ENCODE peak calls at places on chromosomes 3 and 15, in eight cellular contexts. One of them, this sample, is unnamed.

GRCh38 chr15:74950078-74951000 is 6.2 kb downstream of the RPP25 start:
- DNase-seq in cardiac septum: no peak
- DNase-seq in NCI-H1417 treated with DMSO at 0.1 percent for 48 hours: peak; percentile 46
- DNase-seq in NCI-H1436 treated with DMSO at 0.1 percent for 48 hours: peak; percentile 39
- DNase-seq in posterior cingulate gyrus: no peak
- DNase-seq in fibroblast of mammary gland: peak; percentile 70
- DNase-seq in left lung: peak; percentile 53
- DNase-seq in HL-60: peak; percentile 79
- DNase-seq in this sample: no peak

GRCh38 chr3:125959317-125960065 is 9.5 kb upstream of the ROPN1B start:
- DNase-seq in NCI-H1417 treated with DMSO at 0.1 percent for 48 hours: no peak
- DNase-seq in posterior cingulate gyrus: no peak
- DNase-seq in left lung: no peak
- DNase-seq in cardiac septum: no peak
- DNase-seq in fibroblast of mammary gland: no peak
- DNase-seq in NCI-H1436 treated with DMSO at 0.1 percent for 48 hours: no peak
- DNase-seq in HL-60: no peak
- DNase-seq in this sample: no peak

GRCh38 chr15:65365229-65365628 is 12.6 kb downstream of the IGDCC3 start:
- DNase-seq in NCI-H1417 treated with DMSO at 0.1 percent for 48 hours: no peak
- DNase-seq in cardiac septum: peak; percentile 31
- DNase-seq in fibroblast of mammary gland: no peak
- DNase-seq in NCI-H1436 treated with DMSO at 0.1 percent for 48 hours: no peak
- DNase-seq in left lung: no peak
- DNase-seq in posterior cingulate gyrus: no peak
- DNase-seq in HL-60: no peak
- DNase-seq in this sample: no peak

GRCh38 chr3:10780243-10780642 is 35.8 kb upstream of the SLC6A11 start:
- DNase-seq in fibroblast of mammary gland: no peak
- DNase-seq in HL-60: no peak
- DNase-seq in posterior cingulate gyrus: no peak
- DNase-seq in cardiac septum: no peak
- DNase-seq in NCI-H1436 treated with DMSO at 0.1 percent for 48 hours: no peak
- DNase-seq in left lung: no peak
- DNase-seq in NCI-H1417 treated with DMSO at 0.1 percent for 48 hours: no peak
- DNase-seq in this sample: no peak

GRCh38 chr3:185225523-185225922 is 28.3 kb downstream of the EHHADH start:
- DNase-seq in HL-60: no peak
- DNase-seq in fibroblast of mammary gland: peak; percentile 40
- DNase-seq in posterior cingulate gyrus: no peak
- DNase-seq in cardiac septum: no peak
- DNase-seq in NCI-H1417 treated with DMSO at 0.1 percent for 48 hours: no peak
- DNase-seq in NCI-H1436 treated with DMSO at 0.1 percent for 48 hours: no peak
- DNase-seq in left lung: no peak
- DNase-seq in this sample: no peak

GRCh38 chr15:68054658-68055223 is 626 bp downstream of the PIAS1 start:
- DNase-seq in HL-60: peak; percentile 78
- DNase-seq in NCI-H1417 treated with DMSO at 0.1 percent for 48 hours: no peak
- DNase-seq in cardiac septum: peak; percentile 84
- DNase-seq in left lung: peak; percentile 73
- DNase-seq in posterior cingulate gyrus: no peak
- DNase-seq in NCI-H1436 treated with DMSO at 0.1 percent for 48 hours: no peak
- DNase-seq in fibroblast of mammary gland: peak; percentile 11
- DNase-seq in this sample: no peak

GRCh38 chr15:99441871-99442267 is 123.9 kb upstream of the MEF2A start:
- DNase-seq in fibroblast of mammary gland: no peak
- DNase-seq in NCI-H1417 treated with DMSO at 0.1 percent for 48 hours: no peak
- DNase-seq in NCI-H1436 treated with DMSO at 0.1 percent for 48 hours: no peak
- DNase-seq in HL-60: no peak
- DNase-seq in left lung: no peak
- DNase-seq in cardiac septum: no peak
- DNase-seq in posterior cingulate gyrus: no peak
- DNase-seq in this sample: no peak

GRCh38 chr3:29759021-29759359 is 478.1 kb downstream of the RBMS3 start:
- DNase-seq in posterior cingulate gyrus: no peak
- DNase-seq in cardiac septum: no peak
- DNase-seq in NCI-H1436 treated with DMSO at 0.1 percent for 48 hours: no peak
- DNase-seq in NCI-H1417 treated with DMSO at 0.1 percent for 48 hours: no peak
- DNase-seq in fibroblast of mammary gland: no peak
- DNase-seq in HL-60: no peak
- DNase-seq in left lung: no peak
- DNase-seq in this sample: no peak

GRCh38 chr15:54605556-54605955 is 591.2 kb downstream of the RSL24D1 start:
- DNase-seq in cardiac septum: no peak
- DNase-seq in left lung: no peak
- DNase-seq in fibroblast of mammary gland: no peak
- DNase-seq in NCI-H1436 treated with DMSO at 0.1 percent for 48 hours: no peak
- DNase-seq in HL-60: no peak
- DNase-seq in NCI-H1417 treated with DMSO at 0.1 percent for 48 hours: no peak
- DNase-seq in posterior cingulate gyrus: no peak
- DNase-seq in this sample: no peak

GRCh38 chr3:162892921-162893793 is 1396.5 kb downstream of the OTOL1 start:
- DNase-seq in NCI-H1436 treated with DMSO at 0.1 percent for 48 hours: no peak
- DNase-seq in left lung: no peak
- DNase-seq in NCI-H1417 treated with DMSO at 0.1 percent for 48 hours: no peak
- DNase-seq in cardiac septum: no peak
- DNase-seq in HL-60: no peak
- DNase-seq in posterior cingulate gyrus: no peak
- DNase-seq in fibroblast of mammary gland: no peak
- DNase-seq in this sample: no peak

GRCh38 chr3:43785551-43785950 is 94.8 kb downstream of the ABHD5 start:
- DNase-seq in posterior cingulate gyrus: no peak
- DNase-seq in fibroblast of mammary gland: peak; percentile 21
- DNase-seq in HL-60: no peak
- DNase-seq in cardiac septum: no peak
- DNase-seq in left lung: no peak
- DNase-seq in NCI-H1436 treated with DMSO at 0.1 percent for 48 hours: no peak
- DNase-seq in NCI-H1417 treated with DMSO at 0.1 percent for 48 hours: no peak
- DNase-seq in this sample: no peak